ENCODE peak calls at places on chromosomes 2 and 18, in four cellular contexts. E is left lung, V is Peyer's patch, U is left ventricle myocardium inferior. C is an unnamed sample.
A peak's percentile ranks its signal among the peaks of the same experiment; 100 is the strongest.

GRCh38 chr2:181596556-181596955 is 60.3 kb downstream of the CERKL start:
- DNase-seq in E (no peak), V (no peak), U (no peak), C (no peak)

GRCh38 chr2:40210968-40211353 is 240.9 kb downstream of the SLC8A1 start:
- DNase-seq in E (no peak), V (no peak), U (no peak), C (no peak)

GRCh38 chr18:67778016-67778415 is 261.5 kb upstream of the DSEL start:
- DNase-seq in E (no peak), V (no peak), U (no peak), C (no peak)

GRCh38 chr2:226802573-226802972 is 3.0 kb upstream of the IRS1 start:
- DNase-seq in E (no peak), V (no peak), U (no peak), C (no peak)

GRCh38 chr2:78540255-78540654 is 485.2 kb upstream of the REG3G start:
- DNase-seq in E (no peak), V (no peak), U (no peak), C (no peak)

GRCh38 chr2:216345846-216346245 is 26.4 kb downstream of the MARCHF4 start:
- DNase-seq in E (no peak), V (no peak), U (no peak), C (no peak)

GRCh38 chr2:217331577-217332139 is 471.8 kb upstream of the TNP1 start:
- DNase-seq in E (no peak), V (no peak), U (no peak), C (no peak)

GRCh38 chr2:133633851-133634250 is 65.6 kb upstream of the NCKAP5 start:
- DNase-seq in E (no peak), V (no peak), U (no peak), C (no peak)

GRCh38 chr2:20381457-20381856 is 30.8 kb upstream of the PUM2 start:
- DNase-seq in E (no peak), V (no peak), U (no peak), C (no peak)

GRCh38 chr2:231602874-231603467 is 10.3 kb downstream of the TEX44 start:
- DNase-seq in E (no peak), V (no peak), U (peak; percentile 5), C (no peak)
- H3K4me3 ChIP-seq in E (no peak overlapping the region), V (no peak overlapping the region), U (no peak overlapping the region), C (no peak overlapping the region)

DNA sequence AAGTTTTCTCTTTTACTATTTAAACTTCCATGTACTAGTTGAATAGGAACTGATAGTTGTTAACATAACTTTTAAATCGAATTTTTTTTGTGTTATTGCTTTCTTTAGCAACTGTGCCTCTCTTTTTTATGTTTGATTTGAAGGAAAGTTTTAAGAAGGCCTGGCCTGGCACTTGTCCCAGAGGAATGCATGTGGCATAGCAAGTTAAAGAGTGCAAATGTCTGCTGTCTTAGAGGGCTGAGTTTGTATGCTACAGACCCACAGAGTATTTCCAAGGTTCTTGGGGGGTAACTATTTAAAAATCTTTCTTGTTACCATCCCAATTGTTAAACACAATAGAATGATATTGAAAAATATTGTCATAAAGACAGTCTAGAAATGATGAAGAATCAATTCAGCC is 47.0 kb downstream of the MTCL1 start:
- DNase-seq in E (no peak), V (no peak), U (no peak), C (no peak)
- H3K4me1 ChIP-seq in E (no peaks in the 10 kb centered on the region), V (no peaks in the 10 kb centered on the region), U (no peaks in the 10 kb centered on the region), C (peaks cover 22% of the 10 kb centered on the region)

DNA sequence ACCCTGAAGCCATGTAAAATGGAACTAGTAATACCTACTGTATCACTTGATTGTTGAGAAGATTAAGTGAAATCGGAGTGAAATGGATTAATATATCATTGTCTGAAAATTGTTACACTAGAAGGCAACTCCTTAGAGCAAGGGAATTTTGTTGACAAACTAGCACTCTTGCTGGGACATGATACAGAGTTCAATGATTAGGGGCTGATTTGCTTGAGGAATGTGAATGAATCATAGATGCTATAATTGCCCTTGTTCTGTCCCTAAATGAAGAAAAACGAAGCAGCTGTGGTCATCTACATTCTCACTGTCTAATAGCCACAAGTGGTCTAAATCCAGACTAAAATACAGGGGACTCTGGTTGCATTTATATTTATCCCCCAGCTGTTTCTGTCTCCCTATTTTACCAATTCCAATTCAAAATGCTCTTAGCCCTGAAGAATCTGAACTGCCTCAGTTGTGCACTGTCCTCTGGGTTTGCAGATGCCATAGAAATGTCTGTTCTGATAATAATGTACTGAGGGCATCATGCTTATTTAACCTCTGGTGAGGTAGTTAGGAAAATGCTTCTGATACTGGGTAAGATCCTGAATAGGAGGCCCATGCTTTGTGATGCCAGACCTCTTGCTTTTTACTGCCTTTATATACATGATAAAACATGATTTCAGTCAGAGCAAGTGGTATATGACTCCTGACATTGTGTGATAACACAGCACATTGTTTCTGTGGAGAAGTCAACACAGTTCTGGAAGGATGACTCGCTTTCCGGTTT is 382.1 kb downstream of the NRXN1 start:
- DNase-seq in E (no peak), V (no peak), U (no peak), C (no peak)
- H3K27ac ChIP-seq in E (no peak overlapping the region), V (no peak overlapping the region), U (no peak overlapping the region), C (no peak overlapping the region)

GRCh38 chr18:8766576-8767253 is 61.4 kb downstream of the MTCL1 start:
- DNase-seq in E (no peak), V (no peak), U (no peak), C (no peak)
- H3K4me3 ChIP-seq in E (no peak overlapping the region), V (no peak overlapping the region), U (no peak overlapping the region), C (no peak overlapping the region)

GRCh38 chr2:43464546-43464945 is 131.3 kb downstream of the THADA start:
- DNase-seq in E (no peak), V (no peak), U (peak; percentile 25), C (no peak)

GRCh38 chr2:43460611-43461396 is 135.0 kb downstream of the THADA start:
- DNase-seq in E (no peak), V (no peak), U (no peak), C (no peak)

GRCh38 chr2:43461461-43462073 is 134.3 kb downstream of the THADA start:
- DNase-seq in E (no peak), V (no peak), U (no peak), C (no peak)

GRCh38 chr2:43465234-43465633 is 130.6 kb downstream of the THADA start:
- DNase-seq in E (no peak), V (no peak), U (no peak), C (no peak)

DNA sequence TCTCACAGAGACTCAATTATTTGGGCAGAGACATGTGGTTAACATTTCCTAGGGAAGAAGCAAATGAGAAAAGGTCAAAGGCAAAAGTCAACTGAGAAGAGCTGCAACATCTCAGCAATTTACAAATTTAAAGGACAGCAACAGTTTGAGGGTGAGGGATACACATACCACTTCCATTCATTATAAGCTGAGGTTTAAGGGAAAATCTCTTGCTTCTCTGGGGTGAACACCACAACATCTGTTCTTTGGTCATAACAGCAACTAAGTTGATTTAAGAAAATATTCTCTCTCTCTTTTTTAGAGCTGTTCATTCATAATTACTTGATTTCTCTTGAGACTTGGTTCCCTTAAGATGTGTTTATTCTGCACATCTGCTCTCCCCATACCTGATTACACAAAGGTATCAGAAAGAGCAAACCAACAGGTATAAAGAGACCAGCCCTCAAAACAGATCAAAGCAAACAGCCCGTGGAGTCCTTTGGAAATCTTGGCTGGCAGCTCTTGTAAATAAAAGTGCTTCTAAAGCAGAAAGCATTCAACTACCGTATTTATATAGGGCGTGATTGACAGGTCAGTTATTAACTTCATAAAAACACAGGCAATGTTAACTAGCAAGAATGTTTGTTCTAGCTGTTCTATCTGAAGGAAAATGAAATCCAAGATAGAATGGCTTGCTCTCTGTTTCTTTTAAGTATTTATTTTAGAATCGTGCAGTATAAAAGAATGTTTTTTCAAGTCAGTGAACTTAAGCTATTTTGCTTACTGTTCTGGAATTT is 132.8 kb downstream of the THADA start:
- DNase-seq in E (no peak), V (no peak), U (no peak), C (no peak)
- H3K4me1 ChIP-seq in E (peaks cover 44% of the 10 kb centered on the region), V (no peaks in the 10 kb centered on the region), U (peaks cover 49% of the 10 kb centered on the region), C (no peaks in the 10 kb centered on the region)

GRCh38 chr2:26649992-26650712 is 9.0 kb upstream of the CIB4 start:
- DNase-seq in E (no peak), V (peak; percentile 24), U (no peak), C (no peak)
- H3K27ac ChIP-seq in E (no peak overlapping the region), V (no peak overlapping the region), U (no peak overlapping the region), C (no peak overlapping the region)

GRCh38 chr2:165274698-165275097 is 35.5 kb downstream of the SCN2A start:
- DNase-seq in E (peak; percentile 75), V (no peak), U (peak; percentile 78), C (no peak)
- H3K4me3 ChIP-seq in E (no peak overlapping the region), V (no peak overlapping the region), U (peak overlapping the region; percentile 22), C (no peak overlapping the region)

DNA sequence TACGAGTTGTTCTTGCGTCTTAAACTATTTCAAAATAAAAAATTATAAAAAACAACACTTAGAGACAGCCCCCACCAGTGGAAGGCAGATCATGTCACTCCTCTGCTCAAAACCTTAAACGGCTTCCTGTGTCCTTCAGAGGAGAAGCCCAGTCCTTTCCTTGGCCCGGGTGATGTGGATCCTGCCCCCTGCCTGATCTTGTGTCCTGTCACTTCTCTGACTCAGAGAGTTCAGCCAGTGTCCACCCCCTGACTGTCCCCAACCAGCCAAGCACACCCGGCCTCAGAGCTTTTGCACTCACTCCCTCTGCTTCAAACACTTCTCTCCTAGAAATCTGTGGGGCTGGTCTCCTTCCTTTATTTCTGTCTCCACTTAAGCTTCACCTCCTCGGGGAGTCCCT is 35.4 kb downstream of the TOGARAM2 start:
- DNase-seq in E (no peak), V (no peak), U (peak; percentile 55), C (no peak)
- H3K4me1 ChIP-seq in E (peaks cover 71% of the 10 kb centered on the region), V (no peaks in the 10 kb centered on the region), U (peaks cover 88% of the 10 kb centered on the region), C (peaks cover 57% of the 10 kb centered on the region)

GRCh38 chr18:43572165-43572564 is 294.9 kb upstream of the SYT4 start:
- DNase-seq in E (no peak), V (no peak), U (no peak), C (no peak)
- H3K27ac ChIP-seq in E (no peak overlapping the region), V (no peak overlapping the region), U (no peak overlapping the region), C (no peak overlapping the region)

C was measured in effector memory CD4-positive, alpha-beta T cell.